ENCODE peak calls at places on chromosomes 4 and X, in seven cellular contexts. O is astrocyte of the spinal cord; B is NB4; X is tibial nerve; W is CD8-positive, alpha-beta T cell; U is cardiac fibroblast; F is psoas muscle. K is an unnamed sample.

GRCh38 chr4:165864228-165864627 is 8.8 kb upstream of the TLL1 start:
- DNase-seq in X (no peak), F (no peak), B (peak), W (no peak), U (peak), O (no peak), K (no peak)

GRCh38 chrX:9324676-9325075 is 140.2 kb upstream of the TBL1X start:
- DNase-seq in B (no peak), W (no peak), U (peak), F (no peak), O (no peak), X (no peak), K (no peak)

GRCh38 chrX:63561425-63561824 is 210.3 kb upstream of the SPIN4 start:
- DNase-seq in X (no peak), U (peak), F (no peak), O (no peak), B (peak), W (no peak), K (no peak)

GRCh38 chr4:24657768-24658617 is 73.6 kb upstream of the DHX15 start:
- DNase-seq in W (no peak), F (no peak), B (peak), O (peak), X (peak), U (peak), K (no peak)

GRCh38 chrX:114166601-114167000 is 417.3 kb upstream of the HTR2C start:
- DNase-seq in W (no peak), O (no peak), U (no peak), F (no peak), X (no peak), B (no peak), K (no peak)

GRCh38 chrX:114800719-114801118 is 216.7 kb downstream of the IL13RA2 start:
- DNase-seq in X (no peak), U (peak), F (no peak), W (no peak), B (peak), O (peak), K (peak)

GRCh38 chr4:22897520-22898108 is 204.9 kb downstream of the GBA3 start:
- DNase-seq in U (peak), O (peak), F (no peak), B (peak), X (no peak), W (no peak), K (no peak)

GRCh38 chrX:15882704-15883539 is 28.3 kb upstream of the AP1S2 start:
- DNase-seq in F (no peak), U (peak), X (no peak), W (no peak), O (peak), B (peak), K (no peak)

GRCh38 chrX:53421772-53422090 is 723 bp downstream of the SMC1A start:
- DNase-seq in U (no peak), B (no peak), W (no peak), F (no peak), O (no peak), X (no peak), K (no peak)

GRCh38 chr4:84238247-84239090 is 260.6 kb downstream of the NKX6-1 start:
- DNase-seq in O (peak), W (no peak), U (peak), F (no peak), X (no peak), B (peak), K (peak)

GRCh38 chr4:91257721-91258120 is 1046.0 kb upstream of the GRID2 start:
- DNase-seq in O (no peak), U (no peak), F (no peak), B (no peak), X (no peak), W (no peak), K (no peak)

DNA sequence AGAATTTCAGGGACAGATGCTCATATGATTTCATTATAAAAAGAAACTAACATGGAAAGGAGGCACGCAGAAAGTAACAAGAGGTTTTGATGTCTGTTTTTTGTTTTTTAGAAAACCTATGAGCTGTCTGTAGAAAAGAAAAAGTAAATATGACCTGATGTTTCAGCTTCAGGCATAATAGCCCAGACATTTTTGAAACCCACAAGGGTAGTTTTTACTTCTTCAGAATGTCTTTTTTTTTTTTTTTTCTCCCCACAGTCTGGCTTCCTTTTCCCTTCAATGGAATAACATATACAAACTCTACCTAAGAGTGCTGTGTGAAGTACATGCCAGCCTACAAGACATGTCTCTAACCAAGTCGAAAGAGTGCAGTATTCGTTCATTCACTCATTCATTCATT is 18.3 kb upstream of the STX18 start:
- DNase-seq in O (peak), X (no peak), F (no peak), W (no peak), U (no peak), B (no peak), K (no peak)
- H3K4me3 ChIP-seq in O (no peak), X (no peak), F (no peak), W (no peak), U (no peak), B (no peak), K (no peak)

GRCh38 chr4:68175562-68176155 is 46.0 kb upstream of the TMPRSS11F start:
- DNase-seq in B (peak), X (peak), U (peak), F (no peak), O (peak), W (no peak), K (peak)
- TF ChIP-seq CTCF in B (peak), X (peak), U (peak), F (peak), O (peak), W (peak), K (peak)

DNA sequence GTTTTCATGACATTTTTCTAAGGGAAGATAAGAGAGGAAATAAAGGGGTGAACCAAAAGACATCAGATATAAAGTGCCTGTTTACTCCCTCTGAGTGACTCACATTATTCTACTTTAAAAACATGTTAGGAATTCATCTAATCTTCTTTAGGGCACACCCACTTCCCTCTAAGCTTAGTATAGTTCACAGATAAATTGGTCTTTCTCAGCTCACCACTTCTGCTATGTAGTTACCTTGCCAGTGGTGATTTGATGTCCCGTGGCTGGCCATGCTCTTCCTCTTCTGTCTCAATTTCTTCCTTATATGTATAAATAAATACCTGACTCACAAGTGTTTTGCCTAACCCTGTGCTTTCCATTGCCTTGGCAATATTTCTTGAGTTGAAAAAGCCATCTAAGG is 96.8 kb downstream of the PDLIM5 start:
- DNase-seq in F (peak), W (no peak), X (no peak), U (peak), B (peak), O (peak), K (peak)
- H3K4me3 ChIP-seq in F (no peak), W (no peak), X (no peak), U (no peak), B (no peak), O (no peak), K (no peak)

GRCh38 chrX:129462707-129463106 is 60.6 kb downstream of the SMARCA1 start:
- DNase-seq in X (no peak), W (no peak), U (no peak), O (no peak), B (no peak), F (no peak), K (no peak)
- TF ChIP-seq CTCF in X (no peak), W (no peak), U (no peak), O (no peak), B (no peak), F (no peak), K (no peak)

GRCh38 chr4:76950846-76951321 is 1.3 kb downstream of the SEPTIN11 start:
- DNase-seq in O (peak), U (peak), W (no peak), F (no peak), X (no peak), B (peak), K (no peak)

GRCh38 chr4:76948441-76949292 is 885 bp upstream of the SEPTIN11 start:
- DNase-seq in U (peak), F (peak), W (peak), O (peak), X (peak), B (peak), K (no peak)

GRCh38 chr4:76949293-76950051 is at the start of gene SEPTIN11:
- DNase-seq in W (peak), O (peak), U (peak), F (peak), X (peak), B (peak), K (peak)

GRCh38 chr4:76950052-76950845 is 697 bp downstream of the SEPTIN11 start:
- DNase-seq in B (peak), F (peak), O (no peak), U (peak), W (peak), X (peak), K (no peak)

GRCh38 chr4:76947369-76947768 is 2.2 kb upstream of the SEPTIN11 start:
- DNase-seq in O (no peak), B (no peak), F (no peak), X (no peak), U (peak), W (no peak), K (no peak)
- H3K4me3 ChIP-seq in O (peak), B (no peak), F (no peak), X (no peak), U (no peak), W (no peak), K (no peak)